ENCODE peak calls at places on chromosomes 7 and 10, in five cellular contexts. P, Q, N, S and K are unnamed samples. For H3K4me1, the result is how much of the 10 kb centered on the place peaks cover.

GRCh38 chr10:86931872-86932271 is 25.5 kb downstream of the MMRN2 start:
- DNase-seq in P (peak), Q (peak), N (no peak), S (no peak), K (no peak)

GRCh38 chr7:106774768-106775551 is 90.1 kb upstream of the PIK3CG start:
- DNase-seq in P (peak), Q (peak), N (no peak), S (peak), K (no peak)

GRCh38 chr7:45681596-45682357 is 107.6 kb downstream of the ADCY1 start:
- DNase-seq in P (no peak), Q (no peak), N (no peak), S (no peak), K (no peak)

GRCh38 chr7:83876593-83876992 is 227.7 kb upstream of the SEMA3E start:
- DNase-seq in P (peak), Q (peak), N (no peak), S (no peak), K (no peak)

GRCh38 chr10:104447899-104448298 is 94.3 kb downstream of the CFAP58 start:
- DNase-seq in P (no peak), Q (no peak), N (no peak), S (no peak), K (no peak)

GRCh38 chr7:132562690-132563089 is 13.6 kb downstream of the PLXNA4 start:
- DNase-seq in P (no peak), Q (no peak), N (no peak), S (no peak), K (no peak)

GRCh38 chr10:122992031-122992585 is 11.9 kb downstream of the PSTK start:
- DNase-seq in P (no peak), Q (no peak), N (no peak), S (no peak), K (no peak)

GRCh38 chr10:89236221-89236620 is 15.4 kb downstream of the LIPA start:
- DNase-seq in P (peak), Q (no peak), N (no peak), S (no peak), K (no peak)

GRCh38 chr10:10418397-10418796 is 599.3 kb upstream of the CELF2 start:
- DNase-seq in P (no peak), Q (no peak), N (peak), S (no peak), K (no peak)

GRCh38 chr10:132007681-132008080 is 26.0 kb upstream of the BNIP3 start:
- DNase-seq in P (no peak), Q (no peak), N (no peak), S (no peak), K (no peak)

GRCh38 chr10:46069771-46070463 is 23.8 kb upstream of the MSMB start:
- DNase-seq in P (no peak), Q (no peak), N (no peak), S (no peak), K (no peak)

GRCh38 chr7:125450749-125451148 is 521.1 kb upstream of the POT1 start:
- DNase-seq in P (no peak), Q (peak), N (no peak), S (no peak), K (no peak)

GRCh38 chr10:118844731-118845573 is 90.2 kb upstream of the CACUL1 start:
- DNase-seq in P (no peak), Q (peak), N (no peak), S (no peak), K (no peak)

GRCh38 chr7:151843181-151843580 is 33.7 kb downstream of the PRKAG2 start:
- DNase-seq in P (no peak), Q (no peak), N (no peak), S (no peak), K (no peak)

GRCh38 chr7:135758531-135758932 is 9.9 kb upstream of the FAM180A start:
- DNase-seq in P (peak), Q (no peak), N (no peak), S (no peak), K (peak)

GRCh38 chr10:124870854-124871425 is 69.3 kb downstream of the ABRAXAS2 start:
- DNase-seq in P (no peak), Q (no peak), N (no peak), S (no peak), K (no peak)

GRCh38 chr7:85583225-85583672 is 396.4 kb upstream of the SEMA3D start:
- DNase-seq in P (no peak), Q (no peak), N (no peak), S (no peak), K (no peak)

GRCh38 chr10:22246680-22247391 is 29.0 kb upstream of the EBLN1 start:
- DNase-seq in P (peak), Q (peak), N (no peak), S (peak), K (no peak)

GRCh38 chr10:101050206-101051069 is 11.4 kb upstream of the KAZALD1 start:
- DNase-seq in P (peak), Q (peak), N (peak), S (no peak), K (peak)

GRCh38 chr10:26439436-26440090 is 1.4 kb downstream of the APBB1IP start:
- DNase-seq in P (peak), Q (no peak), N (no peak), S (no peak), K (no peak)

GRCh38 chr10:112838784-112839481 is 111.1 kb upstream of the TCF7L2 start:
- DNase-seq in P (no peak), Q (no peak), N (no peak), S (no peak), K (peak)

GRCh38 chr10:131691481-131692090 is 209.2 kb upstream of the PPP2R2D start:
- DNase-seq in P (no peak), Q (no peak), N (no peak), S (no peak), K (no peak)

GRCh38 chr7:12491526-12491925 is 79.0 kb upstream of the SCIN start:
- DNase-seq in P (no peak), Q (peak), N (no peak), S (no peak), K (no peak)

GRCh38 chr7:48237354-48237753 is 66.1 kb downstream of the ABCA13 start:
- DNase-seq in P (no peak), Q (no peak), N (no peak), S (no peak), K (no peak)

GRCh38 chr10:14605231-14605925 is 169.3 kb downstream of the FAM107B start:
- DNase-seq in P (peak), Q (peak), N (peak), S (peak), K (peak)

GRCh38 chr7:3229904-3230470 is 71.1 kb upstream of the SDK1 start:
- DNase-seq in P (no peak), Q (no peak), N (no peak), S (no peak), K (no peak)

GRCh38 chr7:34417781-34418180 is 240.2 kb upstream of the NPSR1 start:
- DNase-seq in P (no peak), Q (no peak), N (no peak), S (no peak), K (no peak)

GRCh38 chr10:29619273-29619672 is 15.5 kb downstream of the SVIL start:
- DNase-seq in P (peak), Q (peak), N (no peak), S (no peak), K (no peak)

GRCh38 chr10:98338318-98338717 is 70.3 kb upstream of the LOXL4 start:
- DNase-seq in P (peak), Q (peak), N (no peak), S (no peak), K (no peak)

GRCh38 chr10:98340261-98340675 is 72.3 kb upstream of the LOXL4 start:
- DNase-seq in P (peak), Q (peak), N (peak), S (no peak), K (no peak)

GRCh38 chr10:98340946-98341345 is 73.0 kb upstream of the LOXL4 start:
- DNase-seq in P (peak), Q (no peak), N (peak), S (no peak), K (no peak)

GRCh38 chr10:98338896-98339295 is 70.9 kb upstream of the LOXL4 start:
- DNase-seq in P (peak), Q (no peak), N (no peak), S (no peak), K (no peak)

GRCh38 chr10:98339790-98340189 is 71.8 kb upstream of the LOXL4 start:
- DNase-seq in P (no peak), Q (no peak), N (peak), S (no peak), K (no peak)
- H3K4me1 ChIP-seq in P (under half), Q (under half), N (half or more), S (under half), K (under half)

DNA sequence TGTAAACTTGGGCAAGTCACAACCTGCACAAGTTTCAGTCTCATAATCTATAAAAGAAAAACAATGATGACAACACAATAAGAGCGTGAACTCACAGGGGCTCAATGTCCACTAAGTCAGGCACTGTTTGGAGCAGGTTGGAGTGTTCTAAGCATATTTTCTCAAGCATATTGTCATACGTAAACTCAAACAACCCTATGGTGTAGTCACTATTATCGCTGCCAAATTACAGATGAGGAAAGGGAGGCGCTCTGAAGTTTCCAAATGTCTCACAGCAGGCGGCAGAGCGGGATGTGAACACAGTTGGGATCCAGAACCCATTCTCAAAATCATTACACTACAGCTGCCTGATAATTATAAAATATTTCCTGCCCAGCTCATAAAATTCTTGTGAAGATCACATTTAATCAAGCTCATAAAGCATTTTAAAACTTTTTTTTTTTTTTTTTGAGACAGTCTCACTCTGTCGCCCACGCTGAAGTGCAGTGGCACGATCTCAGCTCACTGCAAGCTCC is 64.3 kb downstream of the USP6NL start:
- DNase-seq in P (peak), Q (peak), N (no peak), S (no peak), K (no peak)
- H3K9ac ChIP-seq in P (peak), Q (no peak), N (no peak), S (no peak), K (no peak)

DNA sequence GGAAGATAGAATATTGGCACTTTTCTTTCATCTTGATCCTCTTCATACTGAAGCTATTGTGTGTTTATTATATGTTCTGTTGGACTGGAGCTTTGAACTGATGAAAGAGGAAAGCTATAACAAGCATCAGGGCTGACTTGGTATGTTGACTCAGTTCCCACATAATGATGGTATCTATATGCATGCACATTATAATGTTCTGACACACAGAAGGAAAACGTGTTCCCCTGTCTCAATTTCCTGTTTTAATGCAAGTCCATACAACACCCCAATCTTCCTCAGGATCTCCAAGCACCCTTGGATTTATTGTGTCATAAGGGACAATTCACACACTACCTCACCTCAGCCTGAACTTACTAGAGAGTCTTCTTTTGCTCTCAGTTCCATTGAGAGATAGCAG is 8.3 kb upstream of the WASL start:
- DNase-seq in P (peak), Q (no peak), N (no peak), S (no peak), K (no peak)
- TF ChIP-seq EZH2phosphoT487 in P (no peak), Q (no peak), N (no peak), S (no peak), K (no peak)

GRCh38 chr10:71597821-71598498 is 121.6 kb downstream of the C10orf105 start:
- DNase-seq in P (peak), Q (no peak), N (no peak), S (no peak), K (no peak)
- H3K4me1 ChIP-seq in P (under half), Q (under half), N (under half), S (under half), K (under half)

GRCh38 chr10:11895598-11895997 is 72.4 kb downstream of the PROSER2 start:
- DNase-seq in P (no peak), Q (no peak), N (no peak), S (no peak), K (no peak)

GRCh38 chr10:11899067-11899876 is 76.1 kb downstream of the PROSER2 start:
- DNase-seq in P (no peak), Q (peak), N (no peak), S (no peak), K (no peak)

GRCh38 chr10:11898372-11899066 is 75.4 kb downstream of the PROSER2 start:
- DNase-seq in P (no peak), Q (peak), N (no peak), S (peak), K (no peak)

GRCh38 chr10:11896549-11897200 is 73.5 kb downstream of the PROSER2 start:
- DNase-seq in P (no peak), Q (no peak), N (no peak), S (no peak), K (no peak)

DNA sequence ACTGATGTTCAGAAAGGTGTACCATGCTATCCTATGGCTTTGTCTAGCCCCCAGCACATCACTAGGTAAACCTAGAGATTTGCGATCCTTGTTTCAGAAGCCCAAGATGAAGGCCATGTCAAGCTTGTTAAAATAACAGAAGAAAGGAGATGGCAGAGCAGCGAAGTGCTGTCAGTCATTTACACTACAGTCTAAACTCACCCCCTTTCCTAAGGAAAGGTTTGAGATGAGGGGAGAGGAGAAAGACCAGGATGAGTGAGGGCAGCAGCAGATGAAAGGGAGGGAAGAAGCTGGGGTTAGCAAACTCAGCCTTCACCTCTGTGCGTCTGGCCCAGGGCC is 74.8 kb downstream of the PROSER2 start:
- DNase-seq in P (no peak), Q (no peak), N (no peak), S (no peak), K (no peak)
- H3K9ac ChIP-seq in P (no peak), Q (peak), N (no peak), S (peak), K (no peak)

DNA sequence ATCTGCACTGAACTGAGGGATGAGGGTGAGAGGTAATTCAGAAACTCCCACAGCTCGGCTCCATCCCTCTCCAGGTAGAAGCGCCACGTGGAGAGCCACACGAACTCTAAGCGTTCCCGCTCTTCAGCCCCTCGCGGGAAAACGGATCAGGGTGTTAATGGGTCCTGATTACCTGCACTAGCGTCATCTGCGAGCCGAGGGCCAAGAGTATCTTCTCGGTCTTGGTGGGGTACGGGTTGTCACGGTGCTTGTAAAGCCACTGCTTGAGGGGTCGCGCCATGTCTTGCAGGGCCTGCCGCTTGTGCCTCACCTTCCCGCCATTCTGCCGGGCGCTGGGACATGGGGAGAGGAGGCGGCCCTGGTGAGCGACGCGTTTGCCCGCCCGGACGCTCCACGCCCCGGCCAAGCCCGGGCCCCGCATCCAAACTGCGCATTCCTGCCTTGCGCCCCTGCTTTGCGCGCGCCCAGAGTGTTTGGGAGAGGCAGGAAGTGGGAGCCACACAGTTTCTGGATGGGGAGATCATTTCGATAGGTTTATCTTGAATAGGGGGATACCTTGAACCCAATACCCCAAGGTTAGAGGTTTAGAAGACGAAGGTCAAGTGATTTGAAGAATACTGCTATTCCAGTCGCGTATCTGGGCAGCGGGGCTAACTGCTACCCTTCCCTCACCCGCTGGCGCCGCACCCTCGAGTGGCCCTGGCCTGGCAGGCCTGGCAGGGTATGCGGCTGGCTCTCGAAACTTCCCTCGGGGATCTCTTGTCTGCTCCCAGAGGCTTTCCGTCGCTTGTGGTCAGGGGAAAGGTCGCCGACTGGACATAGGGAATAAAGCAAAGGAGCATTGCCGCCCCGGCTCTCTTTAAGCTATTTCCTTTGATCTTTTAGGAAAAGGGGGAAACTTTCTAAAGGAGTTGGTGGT is 4.2 kb downstream of the MKX start:
- DNase-seq in P (no peak), Q (no peak), N (no peak), S (no peak), K (peak)
- TF ChIP-seq EZH2phosphoT487 in P (no peak), Q (no peak), N (no peak), S (no peak), K (peak)

DNA sequence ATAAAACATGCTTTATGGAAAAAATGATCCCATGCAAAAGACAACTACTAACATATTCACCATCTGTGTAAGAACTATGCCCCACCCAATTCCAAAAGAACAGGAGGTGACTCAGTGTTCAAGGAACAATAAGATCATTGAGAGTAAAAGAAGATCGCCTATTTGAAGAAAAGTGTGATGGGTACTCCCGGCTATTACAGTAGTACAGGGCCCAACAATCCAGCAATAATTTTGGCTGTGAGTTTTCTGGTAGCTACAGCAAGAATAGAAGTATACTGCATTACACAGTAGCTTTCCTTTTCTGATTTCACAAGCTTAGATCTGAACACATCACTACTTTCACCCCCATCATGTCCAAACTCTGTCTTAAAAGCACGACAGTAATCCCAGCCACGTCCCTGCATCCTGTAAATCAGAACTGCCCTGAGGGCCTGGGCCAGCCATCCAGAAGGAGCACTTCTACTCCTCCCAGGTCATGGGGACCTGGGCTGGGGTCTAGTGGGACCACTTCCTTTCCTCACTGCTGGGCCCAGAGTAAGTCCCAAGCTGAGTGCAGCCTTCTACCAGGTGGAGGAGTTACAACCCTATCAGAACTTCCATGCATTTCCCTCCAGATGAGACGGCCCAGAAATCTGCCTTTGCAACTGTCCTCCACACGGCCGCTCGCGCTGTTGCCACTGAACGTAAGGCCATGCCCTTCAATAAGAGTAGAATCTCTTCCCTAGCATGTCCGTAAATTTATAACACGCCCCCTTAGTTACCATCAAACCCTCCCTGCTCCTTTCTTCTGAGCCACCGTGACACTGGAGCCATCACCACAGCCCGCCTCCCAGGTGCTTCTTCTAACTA is 7.9 kb downstream of the ESYT2 start:
- DNase-seq in P (peak), Q (peak), N (no peak), S (peak), K (no peak)
- H3K4me1 ChIP-seq in P (half or more), Q (half or more), N (under half), S (half or more), K (under half)

DNA sequence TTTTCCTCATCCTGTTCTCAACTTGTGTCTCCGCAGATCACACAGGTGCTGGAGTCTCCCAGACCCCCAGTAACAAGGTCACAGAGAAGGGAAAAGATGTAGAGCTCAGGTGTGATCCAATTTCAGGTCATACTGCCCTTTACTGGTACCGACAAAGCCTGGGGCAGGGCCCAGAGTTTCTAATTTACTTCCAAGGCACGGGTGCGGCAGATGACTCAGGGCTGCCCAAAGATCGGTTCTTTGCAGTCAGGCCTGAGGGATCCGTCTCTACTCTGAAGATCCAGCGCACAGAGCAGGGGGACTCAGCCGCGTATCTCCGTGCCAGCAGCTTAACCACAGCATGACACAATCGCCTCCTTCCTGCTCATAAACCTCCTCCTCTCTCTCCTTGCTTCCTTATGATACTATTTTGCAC is 126.7 kb upstream of the PRSS58 start:
- DNase-seq in P (peak), Q (peak), N (no peak), S (no peak), K (no peak)
- H3K9ac ChIP-seq in P (peak), Q (peak), N (no peak), S (no peak), K (no peak)

GRCh38 chr7:100745184-100745583 is 11.8 kb downstream of the ZAN start:
- DNase-seq in P (peak), Q (no peak), N (no peak), S (peak), K (no peak)
- TF ChIP-seq EZH2phosphoT487 in P (no peak), Q (no peak), N (no peak), S (no peak), K (no peak)